ENCODE peak calls at places on chromosomes 13 and 19, in nine cellular contexts. P is activated T-cell treated with anti-CD3 and anti-CD28 coated beads, Interleukin-2, amount 50 U/mL, for 4 hours; H is upper lobe of left lung; D is activated naive CD4-positive, alpha-beta T cell; T is fibroblast of the conjunctiva; I is K562; X is uterus; S is NCI-H1092; Q is M059J. U is an unnamed sample.
A peak's percentile ranks its signal among the peaks of the same experiment; 100 is the strongest.

GRCh38 chr19:53463263-53463662 is 4.3 kb upstream of the ZNF813 start:
- DNase-seq in I (peak; percentile 63), Q (no peak), X (peak; percentile 71), S (no peak), P (no peak), H (peak; percentile 32), T (no peak), D (no peak), U (no peak)

GRCh38 chr19:35179830-35180229 is 25.3 kb downstream of the FXYD5 start:
- DNase-seq in P (no peak), H (no peak), Q (no peak), S (no peak), X (no peak), I (no peak), T (no peak), D (no peak), U (no peak)

GRCh38 chr13:113001251-113002140 is 32.5 kb downstream of the MCF2L start:
- DNase-seq in D (no peak), I (no peak), S (peak; percentile 87), P (no peak), H (peak; percentile 77), X (no peak), T (no peak), Q (peak; percentile 36), U (peak; percentile 26)

GRCh38 chr13:44148159-44148929 is 225.3 kb upstream of the SERP2 start:
- DNase-seq in P (no peak), Q (peak; percentile 85), X (no peak), H (no peak), T (no peak), S (no peak), D (no peak), I (no peak), U (peak; percentile 52)

GRCh38 chr13:111361873-111362648 is 41.6 kb downstream of the TEX29 start:
- DNase-seq in D (no peak), P (no peak), X (no peak), Q (no peak), I (no peak), H (no peak), S (no peak), T (no peak), U (no peak)

GRCh38 chr13:98978280-98978679 is 416 bp upstream of the DOCK9 start:
- DNase-seq in X (no peak), Q (peak; percentile 90), S (no peak), I (no peak), P (no peak), D (no peak), H (no peak), T (no peak), U (peak; percentile 69)

GRCh38 chr13:79404361-79404760 is 1.7 kb downstream of the RBM26 start:
- DNase-seq in D (no peak), Q (no peak), T (no peak), I (no peak), H (no peak), P (no peak), S (no peak), X (no peak), U (no peak)

GRCh38 chr13:29589234-29589633 is 6.3 kb downstream of the SLC7A1 start:
- DNase-seq in S (no peak), I (no peak), X (no peak), Q (peak; percentile 77), H (no peak), D (no peak), T (no peak), P (no peak), U (no peak)

GRCh38 chr13:102333320-102334181 is 68.3 kb downstream of the FGF14 start:
- DNase-seq in D (no peak), T (no peak), Q (no peak), I (no peak), H (no peak), S (no peak), X (no peak), P (no peak), U (no peak)

GRCh38 chr19:46191972-46192371 is 37.6 kb upstream of the IGFL1 start:
- DNase-seq in I (no peak), D (no peak), H (no peak), S (no peak), P (no peak), X (no peak), Q (no peak), T (no peak), U (no peak)

GRCh38 chr13:42001580-42001979 is 40.7 kb upstream of the VWA8 start:
- DNase-seq in S (no peak), P (no peak), X (peak; percentile 83), I (no peak), D (no peak), Q (peak; percentile 47), T (no peak), H (peak; percentile 22), U (peak; percentile 44)

GRCh38 chr13:49213539-49213938 is 6.6 kb upstream of the MLNR start:
- DNase-seq in P (no peak), D (no peak), I (no peak), H (no peak), X (no peak), T (no peak), Q (no peak), S (no peak), U (no peak)

GRCh38 chr13:51495300-51495699 is 42.5 kb upstream of the INTS6 start:
- DNase-seq in T (no peak), P (no peak), Q (no peak), I (no peak), H (no peak), X (no peak), S (no peak), D (no peak), U (no peak)

GRCh38 chr19:8429826-8430225 is 14.9 kb upstream of the HNRNPM start:
- DNase-seq in H (no peak), D (no peak), S (no peak), X (no peak), P (no peak), Q (no peak), I (no peak), T (no peak), U (no peak)

GRCh38 chr19:53196777-53197396 is 3.7 kb upstream of the ZNF665 start:
- DNase-seq in Q (peak; percentile 71), I (peak; percentile 96), S (peak; percentile 93), T (peak; percentile 82), H (peak; percentile 99), D (peak; percentile 93), P (peak; percentile 95), X (peak; percentile 99), U (peak; percentile 81)

GRCh38 chr13:50094615-50095293 is 79.5 kb downstream of the KCNRG start:
- DNase-seq in S (no peak), P (no peak), D (no peak), T (no peak), H (no peak), X (no peak), I (no peak), Q (peak; percentile 28), U (peak; percentile 50)

U was measured in PC-3.